ENCODE peak calls at places on chromosomes 11 and 22, in seven cellular contexts. G is SHP77, X is psoas muscle, M is heart right ventricle, P is substantia nigra, W is M059J, J is T follicular helper cell. B is an unnamed sample.

GRCh38 chr11:68127791-68128681 is 6.8 kb upstream of the CHKA start:
- DNase-seq in G (no peak), X (peak), M (peak), P (peak), W (peak), J (no peak), B (no peak)

GRCh38 chr11:2445107-2445947 is 519 bp downstream of the KCNQ1 start:
- DNase-seq in G (no peak), X (peak), M (no peak), P (no peak), W (no peak), J (no peak), B (peak)

GRCh38 chr11:1761110-1761856 is 2.4 kb downstream of the CTSD start:
- DNase-seq in G (no peak), X (peak), M (no peak), P (no peak), W (no peak), J (no peak), B (no peak)

GRCh38 chr22:37403267-37403960 is 23.9 kb downstream of the ELFN2 start:
- DNase-seq in G (no peak), X (no peak), M (no peak), P (no peak), W (no peak), J (no peak), B (no peak)

GRCh38 chr22:25060522-25061071 is 108.1 kb downstream of the KIAA1671 start:
- DNase-seq in G (no peak), X (no peak), M (no peak), P (no peak), W (no peak), J (no peak), B (no peak)

GRCh38 chr22:45064313-45065268 is 54.8 kb upstream of the PHF21B start:
- DNase-seq in G (no peak), X (no peak), M (no peak), P (no peak), W (peak), J (no peak), B (peak)

GRCh38 chr11:122170815-122171475 is 54.9 kb upstream of the BLID start:
- DNase-seq in G (no peak), X (no peak), M (no peak), P (no peak), W (peak), J (no peak), B (no peak)

GRCh38 chr11:120400564-120401364 is 64.6 kb downstream of the ARHGEF12 start:
- DNase-seq in G (peak), X (no peak), M (peak), P (no peak), W (peak), J (no peak), B (no peak)

GRCh38 chr11:73429121-73429740 is 53.0 kb downstream of the RELT start:
- DNase-seq in G (no peak), X (no peak), M (no peak), P (no peak), W (peak), J (no peak), B (no peak)

GRCh38 chr11:134835561-134835960 is 423.5 kb upstream of the B3GAT1 start:
- DNase-seq in G (no peak), X (no peak), M (no peak), P (no peak), W (no peak), J (no peak), B (no peak)

GRCh38 chr22:38871360-38872171 is 450 bp downstream of the CBX6 start:
- DNase-seq in G (no peak), X (no peak), M (no peak), P (no peak), W (peak), J (no peak), B (no peak)

GRCh38 chr22:35664955-35665577 is 16.8 kb downstream of the APOL6 start:
- DNase-seq in G (no peak), X (no peak), M (no peak), P (no peak), W (no peak), J (no peak), B (no peak)

GRCh38 chr22:46580940-46581579 is 39.1 kb upstream of the GRAMD4 start:
- DNase-seq in G (no peak), X (peak), M (no peak), P (no peak), W (no peak), J (no peak), B (no peak)

GRCh38 chr11:94553938-94554337 is 10.2 kb downstream of the FUT4 start:
- DNase-seq in G (no peak), X (no peak), M (no peak), P (no peak), W (peak), J (no peak), B (no peak)

GRCh38 chr22:35684270-35684700 is 33.4 kb upstream of the APOL5 start:
- DNase-seq in G (peak), X (no peak), M (peak), P (peak), W (no peak), J (no peak), B (no peak)

GRCh38 chr11:66570117-66570825 is 1.9 kb upstream of the CTSF start:
- DNase-seq in G (no peak), X (no peak), M (no peak), P (no peak), W (no peak), J (no peak), B (no peak)

GRCh38 chr22:41873391-41873790 is 40.5 kb downstream of the SREBF2 start:
- DNase-seq in G (no peak), X (no peak), M (no peak), P (no peak), W (no peak), J (peak), B (peak)